ENCODE peak calls at places on chromosomes 3 and 15, in four cellular contexts. N is left lung, D is Panc1, C is mammary epithelial cell. O is an unnamed sample.

GRCh38 chr3:177547953-177548352 is 350.7 kb upstream of the TBL1XR1 start:
- DNase-seq in D (no peak), C (no peak), N (no peak), O (no peak)

GRCh38 chr3:42228796-42229195 is 37.2 kb downstream of the CCK start:
- DNase-seq in D (no peak), C (peak), N (no peak), O (no peak)

GRCh38 chr3:63043631-63044030 is 168.4 kb upstream of the CADPS start:
- DNase-seq in N (no peak), D (no peak), C (peak), O (no peak)

GRCh38 chr3:16978234-16978920 is 93.6 kb downstream of the PLCL2 start:
- DNase-seq in D (no peak), N (no peak), C (no peak), O (no peak)

GRCh38 chr3:81302045-81302444 is 459.4 kb downstream of the GBE1 start:
- DNase-seq in N (no peak), C (peak), D (peak), O (no peak)

GRCh38 chr3:117350386-117350785 is 640.8 kb downstream of the TUSC7 start:
- DNase-seq in N (no peak), C (no peak), D (no peak), O (no peak)

GRCh38 chr3:27666277-27666676 is 55.8 kb downstream of the EOMES start:
- DNase-seq in D (no peak), N (no peak), C (no peak), O (no peak)

GRCh38 chr15:30791239-30791638 is 112.5 kb upstream of the FAN1 start:
- DNase-seq in C (no peak), D (no peak), N (no peak), O (no peak)

GRCh38 chr3:196063456-196063855 is 18.4 kb downstream of the TFRC start:
- DNase-seq in C (no peak), N (no peak), D (no peak), O (no peak)

GRCh38 chr3:32440481-32441350 is 49.1 kb downstream of the CMTM7 start:
- DNase-seq in D (no peak), N (no peak), C (peak), O (no peak)

GRCh38 chr15:58282060-58282708 is 144.0 kb downstream of the AQP9 start:
- DNase-seq in D (no peak), N (no peak), C (no peak), O (no peak)

GRCh38 chr3:193681631-193682030 is 88.6 kb downstream of the OPA1 start:
- DNase-seq in C (no peak), D (no peak), N (no peak), O (no peak)

GRCh38 chr15:63610209-63610841 is 13.1 kb downstream of the FBXL22 start:
- DNase-seq in N (no peak), D (peak), C (peak), O (peak)

GRCh38 chr15:90664650-90665287 is 52.4 kb upstream of the BLM start:
- DNase-seq in N (peak), C (no peak), D (no peak), O (peak)

GRCh38 chr15:51077565-51078153 is 17.0 kb downstream of the TNFAIP8L3 start:
- DNase-seq in N (peak), C (no peak), D (no peak), O (peak)

GRCh38 chr15:86089422-86089821 is 9.8 kb downstream of the AGBL1 start:
- DNase-seq in N (no peak), C (no peak), D (no peak), O (no peak)

GRCh38 chr3:150050510-150050909 is 79.8 kb upstream of the PFN2 start:
- DNase-seq in C (no peak), D (no peak), N (peak), O (no peak)

GRCh38 chr3:46488735-46489361 is 8.9 kb upstream of the RTP3 start:
- DNase-seq in N (peak), C (peak), D (peak), O (peak)

GRCh38 chr3:8518138-8518537 is 16.5 kb downstream of the LMCD1 start:
- DNase-seq in D (no peak), C (no peak), N (no peak), O (no peak)

GRCh38 chr15:98850991-98851776 is 156.4 kb downstream of the PGPEP1L start:
- DNase-seq in D (no peak), N (peak), C (peak), O (peak)

GRCh38 chr3:159733194-159733860 is 255.3 kb upstream of the IL12A start:
- DNase-seq in D (no peak), N (no peak), C (peak), O (no peak)

GRCh38 chr15:37135225-37135624 is 34.9 kb upstream of the MEIS2 start:
- DNase-seq in D (no peak), C (peak), N (no peak), O (no peak)

GRCh38 chr3:123152656-123153055 is 49.1 kb upstream of the SEC22A start:
- DNase-seq in D (no peak), C (no peak), N (no peak), O (no peak)

GRCh38 chr3:54283470-54283869 is 161.1 kb downstream of the CACNA2D3 start:
- DNase-seq in C (no peak), N (no peak), D (no peak), O (no peak)

GRCh38 chr3:113212155-113212844 is 943 bp downstream of the BOC start:
- DNase-seq in D (no peak), C (peak), N (no peak), O (peak)

GRCh38 chr3:129449279-129450115 is 9.5 kb downstream of the IFT122 start:
- DNase-seq in C (no peak), N (no peak), D (no peak), O (no peak)

GRCh38 chr3:111636506-111636905 is 41.4 kb upstream of the ZBED2 start:
- DNase-seq in C (no peak), N (no peak), D (no peak), O (no peak)

GRCh38 chr3:144294659-144295538 is 323.3 kb downstream of the DIPK2A start:
- DNase-seq in N (no peak), D (no peak), C (no peak), O (no peak)

GRCh38 chr3:42209917-42210316 is 56.1 kb downstream of the CCK start:
- DNase-seq in D (no peak), N (no peak), C (no peak), O (no peak)

DNA sequence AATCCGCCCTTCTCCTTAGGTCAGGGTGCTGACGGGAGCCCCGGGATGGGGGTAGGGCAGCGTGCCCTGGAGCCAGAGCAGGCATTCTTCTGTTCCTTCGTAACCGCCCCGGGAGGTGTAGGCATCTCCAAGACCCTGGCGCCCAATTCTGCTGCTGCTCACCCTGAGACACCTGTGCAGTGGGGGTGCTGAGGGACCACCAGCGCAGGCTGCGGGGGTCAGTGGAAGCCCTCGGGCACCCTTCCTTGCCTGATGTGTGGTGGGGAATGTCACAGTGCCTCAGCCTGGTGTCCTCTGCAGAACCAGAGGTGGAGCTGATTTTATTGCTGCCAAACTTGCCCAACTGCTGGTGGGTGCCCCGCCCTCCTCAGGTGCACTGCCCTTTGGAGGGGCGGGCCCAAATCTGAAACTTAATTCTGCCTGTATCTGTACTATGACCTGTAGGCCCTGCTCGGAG is 7.3 kb downstream of the CSK start:
- DNase-seq in D (no peak), C (no peak), N (peak), O (no peak)
- H3K4me3 ChIP-seq in D (no peak), C (no peak), N (peak), O (no peak)

DNA sequence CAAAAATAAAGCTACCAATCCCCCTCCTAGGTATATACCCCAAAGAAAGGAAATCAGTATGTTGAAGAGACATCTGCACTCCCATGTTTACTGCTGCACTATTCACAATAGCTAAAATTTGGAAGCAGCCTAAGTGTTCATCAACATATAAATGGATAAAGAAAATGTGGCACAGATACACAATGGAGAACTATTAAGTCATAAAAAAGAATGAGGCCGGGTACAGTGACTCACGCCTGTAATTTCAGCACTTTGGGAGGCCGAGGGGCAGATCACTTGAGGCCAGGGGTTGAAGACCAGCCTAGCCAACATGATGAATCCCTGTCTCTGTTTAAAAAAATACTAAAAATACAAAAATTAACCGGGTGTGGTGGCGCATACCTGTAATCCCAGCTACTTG is 10.0 kb upstream of the PTPN9 start:
- DNase-seq in C (no peak), N (no peak), D (no peak), O (no peak)
- H3K4me3 ChIP-seq in C (no peak), N (no peak), D (no peak), O (no peak)

DNA sequence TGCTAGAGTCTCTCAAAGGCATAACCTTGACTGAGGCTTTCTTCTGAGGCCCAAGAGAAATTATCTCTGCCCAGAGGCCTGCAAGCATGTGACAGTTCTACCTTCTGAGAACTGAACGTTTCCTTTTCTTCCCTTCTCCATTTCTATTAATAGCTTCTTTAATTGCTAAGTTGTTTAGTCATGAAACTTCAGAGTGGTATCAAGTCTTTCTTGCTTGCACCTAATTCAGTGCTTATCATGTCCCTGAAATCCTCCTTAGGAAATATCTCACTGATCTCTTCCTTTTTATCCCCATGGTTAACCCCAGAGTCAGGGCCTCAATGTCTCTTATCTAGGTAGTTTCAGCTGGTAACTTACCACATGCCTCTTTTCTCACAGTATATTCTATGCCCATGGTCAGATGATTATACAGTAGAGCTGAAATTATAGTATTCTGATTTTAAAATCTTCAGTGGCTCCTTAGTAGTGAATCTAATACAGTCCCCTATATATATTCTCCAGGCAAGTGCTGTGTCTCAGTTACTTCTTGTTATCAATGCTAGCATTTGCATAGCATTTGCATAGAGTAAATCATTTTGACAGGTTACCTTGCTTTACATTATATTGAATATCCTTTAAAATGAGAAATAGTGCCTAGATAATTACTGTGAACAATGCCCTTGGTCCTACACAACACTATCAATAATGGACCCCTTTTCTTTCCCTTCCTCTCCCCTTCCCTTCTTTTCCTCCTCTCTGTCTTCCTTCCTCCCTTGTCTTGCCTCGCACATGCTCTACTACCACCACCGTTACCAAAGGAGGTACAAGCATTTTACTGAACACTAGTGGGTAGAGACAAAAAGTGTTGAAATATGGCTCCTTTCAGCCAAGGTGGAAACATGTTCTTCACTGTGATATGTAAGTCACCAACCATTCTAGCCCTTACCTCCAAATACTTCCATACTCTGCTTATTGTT is 33.0 kb downstream of the KBTBD8 start:
- DNase-seq in N (no peak), D (no peak), C (no peak), O (no peak)
- H3K4me3 ChIP-seq in N (no peak), D (no peak), C (no peak), O (no peak)

GRCh38 chr15:34581043-34581365 is 2.4 kb downstream of the GOLGA8B start:
- DNase-seq in C (no peak), N (no peak), D (no peak), O (no peak)
- H3K4me3 ChIP-seq in C (no peak), N (no peak), D (no peak), O (no peak)

DNA sequence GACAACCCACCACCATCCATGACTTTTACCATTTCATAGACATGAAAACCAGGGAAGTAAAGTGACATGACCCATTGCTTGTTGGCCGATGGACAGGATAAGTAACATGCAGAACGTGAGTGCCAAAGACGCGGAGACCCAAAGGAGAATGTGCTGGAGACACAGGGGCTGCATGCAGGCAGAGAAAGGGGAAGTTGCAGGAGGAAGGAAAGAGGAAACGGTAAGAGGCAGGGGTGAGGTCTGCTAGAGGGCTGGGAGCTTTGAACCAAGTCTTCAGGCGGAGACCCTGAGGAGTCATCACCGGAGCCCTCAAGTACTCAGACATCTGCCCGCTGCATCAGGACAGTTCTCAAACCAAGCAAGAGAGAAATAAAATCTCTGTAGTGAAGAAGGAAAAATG is 34.9 kb downstream of the MAGEF1 start:
- DNase-seq in C (no peak), D (no peak), N (no peak), O (peak)
- H3K4me3 ChIP-seq in C (no peak), D (no peak), N (no peak), O (no peak)

O was measured in aorta.